ENCODE peak calls at places on chromosomes 7 and 10, in seven cellular contexts. One of them, this sample, is unnamed.
A peak's percentile ranks its signal among the peaks of the same experiment; 100 is the strongest.

GRCh38 chr10:78300526-78300925 is 266.9 kb downstream of the RPS24 start:
- DNase-seq in HTR-8/SVneo: no peak
- DNase-seq in nucleus accumbens: no peak
- DNase-seq in activated B cell treated with CpG ODN at 0.5 μM for 24 hours: no peak
- DNase-seq in activated T-cell treated with anti-CD3 and anti-CD28 coated beads, Interleukin-2, amount 50 U/mL, for 24 hours: no peak
- DNase-seq in dermis blood vessel endothelial cell: no peak
- DNase-seq in HS-5: no peak
- DNase-seq in this sample: no peak

GRCh38 chr7:21028990-21029337 is 242.3 kb upstream of the SP8 start:
- DNase-seq in nucleus accumbens: no peak
- DNase-seq in dermis blood vessel endothelial cell: no peak
- DNase-seq in activated T-cell treated with anti-CD3 and anti-CD28 coated beads, Interleukin-2, amount 50 U/mL, for 24 hours: no peak
- DNase-seq in HTR-8/SVneo: no peak
- DNase-seq in HS-5: no peak
- DNase-seq in activated B cell treated with CpG ODN at 0.5 μM for 24 hours: no peak
- DNase-seq in this sample: no peak

GRCh38 chr10:29501692-29502091 is 133.1 kb downstream of the SVIL start:
- DNase-seq in dermis blood vessel endothelial cell: no peak
- DNase-seq in HTR-8/SVneo: peak; percentile 54
- DNase-seq in HS-5: peak; percentile 74
- DNase-seq in activated T-cell treated with anti-CD3 and anti-CD28 coated beads, Interleukin-2, amount 50 U/mL, for 24 hours: no peak
- DNase-seq in nucleus accumbens: no peak
- DNase-seq in activated B cell treated with CpG ODN at 0.5 μM for 24 hours: no peak
- DNase-seq in this sample: peak; percentile 87

GRCh38 chr7:100674441-100675407 is 1.2 kb downstream of the GNB2 start:
- DNase-seq in HTR-8/SVneo: no peak
- DNase-seq in activated B cell treated with CpG ODN at 0.5 μM for 24 hours: peak; percentile 56
- DNase-seq in activated T-cell treated with anti-CD3 and anti-CD28 coated beads, Interleukin-2, amount 50 U/mL, for 24 hours: peak; percentile 70
- DNase-seq in HS-5: no peak
- DNase-seq in nucleus accumbens: peak; percentile 13
- DNase-seq in dermis blood vessel endothelial cell: peak; percentile 40
- DNase-seq in this sample: peak; percentile 40

GRCh38 chr10:49508249-49508648 is 30.7 kb downstream of the ERCC6 start:
- DNase-seq in HTR-8/SVneo: no peak
- DNase-seq in nucleus accumbens: no peak
- DNase-seq in activated B cell treated with CpG ODN at 0.5 μM for 24 hours: no peak
- DNase-seq in HS-5: no peak
- DNase-seq in activated T-cell treated with anti-CD3 and anti-CD28 coated beads, Interleukin-2, amount 50 U/mL, for 24 hours: no peak
- DNase-seq in dermis blood vessel endothelial cell: no peak
- DNase-seq in this sample: no peak

GRCh38 chr7:42745357-42746022 is 166.4 kb downstream of the C7orf25 start:
- DNase-seq in activated T-cell treated with anti-CD3 and anti-CD28 coated beads, Interleukin-2, amount 50 U/mL, for 24 hours: peak; percentile 38
- DNase-seq in HS-5: no peak
- DNase-seq in dermis blood vessel endothelial cell: peak; percentile 19
- DNase-seq in activated B cell treated with CpG ODN at 0.5 μM for 24 hours: no peak
- DNase-seq in HTR-8/SVneo: no peak
- DNase-seq in nucleus accumbens: no peak
- DNase-seq in this sample: peak; percentile 12

GRCh38 chr7:152341914-152342236 is 93.9 kb downstream of the KMT2C start:
- DNase-seq in nucleus accumbens: no peak
- DNase-seq in dermis blood vessel endothelial cell: no peak
- DNase-seq in HTR-8/SVneo: no peak
- DNase-seq in activated B cell treated with CpG ODN at 0.5 μM for 24 hours: no peak
- DNase-seq in HS-5: no peak
- DNase-seq in activated T-cell treated with anti-CD3 and anti-CD28 coated beads, Interleukin-2, amount 50 U/mL, for 24 hours: no peak
- DNase-seq in this sample: no peak

GRCh38 chr10:131429942-131430341 is 118.4 kb upstream of the TCERG1L start:
- DNase-seq in nucleus accumbens: no peak
- DNase-seq in dermis blood vessel endothelial cell: no peak
- DNase-seq in HTR-8/SVneo: no peak
- DNase-seq in activated T-cell treated with anti-CD3 and anti-CD28 coated beads, Interleukin-2, amount 50 U/mL, for 24 hours: no peak
- DNase-seq in activated B cell treated with CpG ODN at 0.5 μM for 24 hours: no peak
- DNase-seq in HS-5: no peak
- DNase-seq in this sample: no peak

GRCh38 chr7:35762781-35763180 is 38.1 kb upstream of the SEPTIN7 start:
- DNase-seq in activated T-cell treated with anti-CD3 and anti-CD28 coated beads, Interleukin-2, amount 50 U/mL, for 24 hours: no peak
- DNase-seq in nucleus accumbens: no peak
- DNase-seq in HS-5: no peak
- DNase-seq in dermis blood vessel endothelial cell: no peak
- DNase-seq in activated B cell treated with CpG ODN at 0.5 μM for 24 hours: no peak
- DNase-seq in HTR-8/SVneo: no peak
- DNase-seq in this sample: no peak

GRCh38 chr7:111650456-111650999 is 88.2 kb upstream of the IMMP2L start:
- DNase-seq in HTR-8/SVneo: no peak
- DNase-seq in dermis blood vessel endothelial cell: peak; percentile 19
- DNase-seq in HS-5: peak; percentile 14
- DNase-seq in activated T-cell treated with anti-CD3 and anti-CD28 coated beads, Interleukin-2, amount 50 U/mL, for 24 hours: no peak
- DNase-seq in activated B cell treated with CpG ODN at 0.5 μM for 24 hours: no peak
- DNase-seq in nucleus accumbens: no peak
- DNase-seq in this sample: peak; percentile 44

GRCh38 chr7:123494193-123494796 is 40.1 kb downstream of the IQUB start:
- DNase-seq in HTR-8/SVneo: peak; percentile 7
- DNase-seq in activated T-cell treated with anti-CD3 and anti-CD28 coated beads, Interleukin-2, amount 50 U/mL, for 24 hours: no peak
- DNase-seq in nucleus accumbens: no peak
- DNase-seq in HS-5: peak; percentile 10
- DNase-seq in dermis blood vessel endothelial cell: peak; percentile 69
- DNase-seq in activated B cell treated with CpG ODN at 0.5 μM for 24 hours: no peak
- DNase-seq in this sample: peak; percentile 44

GRCh38 chr7:4633012-4633411 is 49.1 kb upstream of the FOXK1 start:
- DNase-seq in activated T-cell treated with anti-CD3 and anti-CD28 coated beads, Interleukin-2, amount 50 U/mL, for 24 hours: no peak
- DNase-seq in activated B cell treated with CpG ODN at 0.5 μM for 24 hours: no peak
- DNase-seq in nucleus accumbens: no peak
- DNase-seq in HS-5: no peak
- DNase-seq in HTR-8/SVneo: no peak
- DNase-seq in dermis blood vessel endothelial cell: peak; percentile 14
- DNase-seq in this sample: peak; percentile 40

This sample was measured in GM03348.